ENCODE peak calls at places on chromosome 14, in six cellular contexts. M is 8988T; O is colonic mucosa; L is AG09309; W is CD4-positive, alpha-beta T cell; K is non-pigmented ciliary epithelial cell. P is an unnamed sample.

GRCh38 chr14:31456841-31457664 is at the start of gene DTD2:
- DNase-seq in M (peak; percentile 68), K (peak; percentile 60), L (peak; percentile 63), W (peak; percentile 85), O (peak; percentile 95), P (peak; percentile 90)

GRCh38 chr14:25049559-25050493 is at the start of gene STXBP6:
- DNase-seq in M (peak; percentile 31), O (peak; percentile 76), K (no peak), L (no peak), W (no peak), P (peak; percentile 33)

GRCh38 chr14:81903477-81903876 is 369.8 kb upstream of the SEL1L start:
- DNase-seq in O (no peak), L (no peak), W (no peak), K (no peak), M (no peak), P (no peak)

GRCh38 chr14:61107148-61107641 is 126.2 kb downstream of the SLC38A6 start:
- DNase-seq in O (peak; percentile 34), K (no peak), L (no peak), M (no peak), W (no peak), P (no peak)

GRCh38 chr14:65396082-65396910 is 16.2 kb upstream of the FUT8 start:
- DNase-seq in O (no peak), K (no peak), W (no peak), L (no peak), M (no peak), P (no peak)

GRCh38 chr14:77485901-77486678 is 12.5 kb downstream of the ISM2 start:
- DNase-seq in M (no peak), W (no peak), O (no peak), K (peak; percentile 60), L (peak; percentile 43), P (peak; percentile 61)

GRCh38 chr14:100049220-100049619 is 16.0 kb upstream of the EVL start:
- DNase-seq in M (no peak), K (no peak), O (no peak), L (no peak), W (no peak), P (peak; percentile 37)

GRCh38 chr14:74135386-74135785 is 50.6 kb downstream of the LIN52 start:
- DNase-seq in W (no peak), L (peak; percentile 41), M (no peak), K (peak; percentile 55), O (no peak), P (no peak)

GRCh38 chr14:60655898-60656754 is 6.8 kb upstream of the SIX1 start:
- DNase-seq in L (no peak), K (no peak), M (no peak), W (no peak), O (no peak), P (no peak)

GRCh38 chr14:97046991-97047390 is 249.8 kb downstream of the VRK1 start:
- DNase-seq in K (no peak), O (no peak), W (no peak), L (no peak), M (no peak), P (no peak)

GRCh38 chr14:58362798-58363412 is 32.8 kb upstream of the TOMM20L start:
- DNase-seq in K (no peak), L (no peak), W (no peak), M (peak; percentile 11), O (no peak), P (no peak)

GRCh38 chr14:31059152-31059924 is 33.2 kb upstream of the STRN3 start:
- DNase-seq in M (no peak), W (no peak), K (peak; percentile 76), L (peak; percentile 73), O (peak; percentile 48), P (peak; percentile 57)

GRCh38 chr14:95415993-95416392 is 96.3 kb upstream of the CLMN start:
- DNase-seq in W (no peak), M (no peak), L (no peak), O (no peak), K (no peak), P (no peak)

GRCh38 chr14:24349742-24350141 is 10.0 kb upstream of the RIPK3 start:
- DNase-seq in M (no peak), W (no peak), L (no peak), O (no peak), K (no peak), P (no peak)

GRCh38 chr14:67263499-67264149 is 22.4 kb downstream of the PALS1 start:
- DNase-seq in O (no peak), M (no peak), W (no peak), L (no peak), K (peak; percentile 48), P (no peak)

GRCh38 chr14:59238242-59238641 is 49.8 kb downstream of the DAAM1 start:
- DNase-seq in W (no peak), K (no peak), O (no peak), L (no peak), M (no peak), P (no peak)

GRCh38 chr14:94421316-94421715 is 31.3 kb downstream of the SERPINA11 start:
- DNase-seq in L (no peak), O (no peak), W (no peak), K (no peak), M (no peak), P (no peak)

GRCh38 chr14:58465425-58465824 is 37.9 kb downstream of the KIAA0586 start:
- DNase-seq in K (peak; percentile 27), L (no peak), M (no peak), W (no peak), O (no peak), P (peak; percentile 3)

GRCh38 chr14:81450100-81450531 is 50.0 kb upstream of the STON2 start:
- DNase-seq in W (no peak), O (no peak), M (no peak), K (no peak), L (no peak), P (no peak)

P was measured in stromal cell of bone marrow.